ENCODE peak calls at places on chromosomes 11 and 22, in ten cellular contexts. One of them, this sample, is unnamed.

GRCh38 chr11:2553886-2554285 is 109.1 kb downstream of the KCNQ1 start:
- DNase-seq in ACHN: no peak
- DNase-seq in HFFc6: no peak
- DNase-seq in kidney tubule cell: no peak
- DNase-seq in iris pigment epithelial cell: no peak
- DNase-seq in endothelial cell: no peak
- DNase-seq in stimulated activated CD4-positive, alpha-beta T cell treated with anti-CD3 and anti-CD28 coated beads, Interleukin-15, amount 100 ng/mL, for 1 hour: no peak
- DNase-seq in activated CD4-positive, alpha-beta T cell treated with anti-CD3 and anti-CD28 coated beads for 24 hours: no peak
- DNase-seq in transverse colon: peak
- DNase-seq in GM13977: no peak
- DNase-seq in this sample: no peak

GRCh38 chr22:37609240-37610152 is 862 bp downstream of the GGA1 start:
- DNase-seq in ACHN: peak
- DNase-seq in HFFc6: no peak
- DNase-seq in kidney tubule cell: peak
- DNase-seq in iris pigment epithelial cell: peak
- DNase-seq in endothelial cell: no peak
- DNase-seq in stimulated activated CD4-positive, alpha-beta T cell treated with anti-CD3 and anti-CD28 coated beads, Interleukin-15, amount 100 ng/mL, for 1 hour: no peak
- DNase-seq in activated CD4-positive, alpha-beta T cell treated with anti-CD3 and anti-CD28 coated beads for 24 hours: no peak
- DNase-seq in transverse colon: no peak
- DNase-seq in GM13977: peak
- DNase-seq in this sample: no peak

GRCh38 chr22:28316014-28316413 is 363.6 kb downstream of the TTC28 start:
- DNase-seq in ACHN: no peak
- DNase-seq in HFFc6: no peak
- DNase-seq in kidney tubule cell: no peak
- DNase-seq in iris pigment epithelial cell: no peak
- DNase-seq in endothelial cell: no peak
- DNase-seq in stimulated activated CD4-positive, alpha-beta T cell treated with anti-CD3 and anti-CD28 coated beads, Interleukin-15, amount 100 ng/mL, for 1 hour: no peak
- DNase-seq in activated CD4-positive, alpha-beta T cell treated with anti-CD3 and anti-CD28 coated beads for 24 hours: no peak
- DNase-seq in transverse colon: no peak
- DNase-seq in GM13977: no peak
- DNase-seq in this sample: no peak

GRCh38 chr22:22949953-22950352 is 62.3 kb downstream of the IGLL5 start:
- DNase-seq in ACHN: no peak
- DNase-seq in HFFc6: no peak
- DNase-seq in kidney tubule cell: no peak
- DNase-seq in iris pigment epithelial cell: no peak
- DNase-seq in endothelial cell: no peak
- DNase-seq in stimulated activated CD4-positive, alpha-beta T cell treated with anti-CD3 and anti-CD28 coated beads, Interleukin-15, amount 100 ng/mL, for 1 hour: no peak
- DNase-seq in activated CD4-positive, alpha-beta T cell treated with anti-CD3 and anti-CD28 coated beads for 24 hours: no peak
- DNase-seq in transverse colon: no peak
- DNase-seq in GM13977: no peak
- DNase-seq in this sample: no peak

GRCh38 chr11:1292018-1292643 is 17.3 kb downstream of the TOLLIP start:
- DNase-seq in ACHN: no peak
- DNase-seq in HFFc6: no peak
- DNase-seq in kidney tubule cell: no peak
- DNase-seq in iris pigment epithelial cell: no peak
- DNase-seq in endothelial cell: no peak
- DNase-seq in stimulated activated CD4-positive, alpha-beta T cell treated with anti-CD3 and anti-CD28 coated beads, Interleukin-15, amount 100 ng/mL, for 1 hour: no peak
- DNase-seq in activated CD4-positive, alpha-beta T cell treated with anti-CD3 and anti-CD28 coated beads for 24 hours: no peak
- DNase-seq in transverse colon: no peak
- DNase-seq in GM13977: no peak
- DNase-seq in this sample: no peak

GRCh38 chr11:28903716-28904115 is 795.5 kb downstream of the METTL15 start:
- DNase-seq in ACHN: no peak
- DNase-seq in HFFc6: no peak
- DNase-seq in kidney tubule cell: peak
- DNase-seq in iris pigment epithelial cell: peak
- DNase-seq in endothelial cell: no peak
- DNase-seq in stimulated activated CD4-positive, alpha-beta T cell treated with anti-CD3 and anti-CD28 coated beads, Interleukin-15, amount 100 ng/mL, for 1 hour: no peak
- DNase-seq in activated CD4-positive, alpha-beta T cell treated with anti-CD3 and anti-CD28 coated beads for 24 hours: no peak
- DNase-seq in transverse colon: no peak
- DNase-seq in GM13977: no peak
- DNase-seq in this sample: no peak

GRCh38 chr11:82714346-82715174 is 19.1 kb downstream of the FAM181B start:
- DNase-seq in ACHN: no peak
- DNase-seq in HFFc6: no peak
- DNase-seq in kidney tubule cell: no peak
- DNase-seq in iris pigment epithelial cell: peak
- DNase-seq in endothelial cell: no peak
- DNase-seq in stimulated activated CD4-positive, alpha-beta T cell treated with anti-CD3 and anti-CD28 coated beads, Interleukin-15, amount 100 ng/mL, for 1 hour: no peak
- DNase-seq in activated CD4-positive, alpha-beta T cell treated with anti-CD3 and anti-CD28 coated beads for 24 hours: no peak
- DNase-seq in transverse colon: no peak
- DNase-seq in GM13977: no peak
- DNase-seq in this sample: no peak

GRCh38 chr11:69907611-69908010 is 88.4 kb upstream of the FGF3 start:
- DNase-seq in ACHN: no peak
- DNase-seq in HFFc6: no peak
- DNase-seq in kidney tubule cell: no peak
- DNase-seq in iris pigment epithelial cell: no peak
- DNase-seq in endothelial cell: no peak
- DNase-seq in stimulated activated CD4-positive, alpha-beta T cell treated with anti-CD3 and anti-CD28 coated beads, Interleukin-15, amount 100 ng/mL, for 1 hour: no peak
- DNase-seq in activated CD4-positive, alpha-beta T cell treated with anti-CD3 and anti-CD28 coated beads for 24 hours: no peak
- DNase-seq in transverse colon: no peak
- DNase-seq in GM13977: no peak
- DNase-seq in this sample: no peak

GRCh38 chr11:10328314-10329090 is 23.6 kb downstream of the ADM start:
- DNase-seq in ACHN: no peak
- DNase-seq in HFFc6: peak
- DNase-seq in kidney tubule cell: no peak
- DNase-seq in iris pigment epithelial cell: peak
- DNase-seq in endothelial cell: no peak
- DNase-seq in stimulated activated CD4-positive, alpha-beta T cell treated with anti-CD3 and anti-CD28 coated beads, Interleukin-15, amount 100 ng/mL, for 1 hour: no peak
- DNase-seq in activated CD4-positive, alpha-beta T cell treated with anti-CD3 and anti-CD28 coated beads for 24 hours: no peak
- DNase-seq in transverse colon: no peak
- DNase-seq in GM13977: no peak
- DNase-seq in this sample: no peak

GRCh38 chr11:78656327-78656726 is 81.7 kb upstream of the NARS2 start:
- DNase-seq in ACHN: no peak
- DNase-seq in HFFc6: no peak
- DNase-seq in kidney tubule cell: no peak
- DNase-seq in iris pigment epithelial cell: no peak
- DNase-seq in endothelial cell: no peak
- DNase-seq in stimulated activated CD4-positive, alpha-beta T cell treated with anti-CD3 and anti-CD28 coated beads, Interleukin-15, amount 100 ng/mL, for 1 hour: no peak
- DNase-seq in activated CD4-positive, alpha-beta T cell treated with anti-CD3 and anti-CD28 coated beads for 24 hours: no peak
- DNase-seq in transverse colon: no peak
- DNase-seq in GM13977: no peak
- DNase-seq in this sample: no peak

GRCh38 chr11:99208813-99209212 is 188.1 kb downstream of the CNTN5 start:
- DNase-seq in ACHN: no peak
- DNase-seq in HFFc6: no peak
- DNase-seq in kidney tubule cell: no peak
- DNase-seq in iris pigment epithelial cell: no peak
- DNase-seq in endothelial cell: no peak
- DNase-seq in stimulated activated CD4-positive, alpha-beta T cell treated with anti-CD3 and anti-CD28 coated beads, Interleukin-15, amount 100 ng/mL, for 1 hour: no peak
- DNase-seq in activated CD4-positive, alpha-beta T cell treated with anti-CD3 and anti-CD28 coated beads for 24 hours: no peak
- DNase-seq in transverse colon: no peak
- DNase-seq in GM13977: no peak
- DNase-seq in this sample: no peak

GRCh38 chr22:27433585-27434190 is 367.9 kb downstream of the MN1 start:
- DNase-seq in ACHN: no peak
- DNase-seq in HFFc6: no peak
- DNase-seq in kidney tubule cell: no peak
- DNase-seq in iris pigment epithelial cell: no peak
- DNase-seq in endothelial cell: no peak
- DNase-seq in stimulated activated CD4-positive, alpha-beta T cell treated with anti-CD3 and anti-CD28 coated beads, Interleukin-15, amount 100 ng/mL, for 1 hour: no peak
- DNase-seq in activated CD4-positive, alpha-beta T cell treated with anti-CD3 and anti-CD28 coated beads for 24 hours: no peak
- DNase-seq in transverse colon: no peak
- DNase-seq in GM13977: no peak
- DNase-seq in this sample: no peak

GRCh38 chr11:94171693-94172440 is 43.2 kb downstream of the PANX1 start:
- DNase-seq in ACHN: peak
- DNase-seq in HFFc6: peak
- DNase-seq in kidney tubule cell: no peak
- DNase-seq in iris pigment epithelial cell: peak
- DNase-seq in endothelial cell: peak
- DNase-seq in stimulated activated CD4-positive, alpha-beta T cell treated with anti-CD3 and anti-CD28 coated beads, Interleukin-15, amount 100 ng/mL, for 1 hour: no peak
- DNase-seq in activated CD4-positive, alpha-beta T cell treated with anti-CD3 and anti-CD28 coated beads for 24 hours: peak
- DNase-seq in transverse colon: peak
- DNase-seq in GM13977: peak
- DNase-seq in this sample: no peak

GRCh38 chr22:17712441-17712840 is 61.8 kb downstream of the BID start:
- DNase-seq in ACHN: no peak
- DNase-seq in HFFc6: peak
- DNase-seq in kidney tubule cell: no peak
- DNase-seq in iris pigment epithelial cell: peak
- DNase-seq in endothelial cell: no peak
- DNase-seq in stimulated activated CD4-positive, alpha-beta T cell treated with anti-CD3 and anti-CD28 coated beads, Interleukin-15, amount 100 ng/mL, for 1 hour: no peak
- DNase-seq in activated CD4-positive, alpha-beta T cell treated with anti-CD3 and anti-CD28 coated beads for 24 hours: no peak
- DNase-seq in transverse colon: no peak
- DNase-seq in GM13977: no peak
- DNase-seq in this sample: no peak

GRCh38 chr11:121630041-121630440 is 177.3 kb upstream of the SORL1-AS1 start:
- DNase-seq in ACHN: peak
- DNase-seq in HFFc6: peak
- DNase-seq in kidney tubule cell: peak
- DNase-seq in iris pigment epithelial cell: peak
- DNase-seq in endothelial cell: no peak
- DNase-seq in stimulated activated CD4-positive, alpha-beta T cell treated with anti-CD3 and anti-CD28 coated beads, Interleukin-15, amount 100 ng/mL, for 1 hour: no peak
- DNase-seq in activated CD4-positive, alpha-beta T cell treated with anti-CD3 and anti-CD28 coated beads for 24 hours: no peak
- DNase-seq in transverse colon: no peak
- DNase-seq in GM13977: no peak
- DNase-seq in this sample: peak

GRCh38 chr11:72228844-72229231 is 4.3 kb downstream of the INPPL1 start:
- DNase-seq in ACHN: no peak
- DNase-seq in HFFc6: no peak
- DNase-seq in kidney tubule cell: no peak
- DNase-seq in iris pigment epithelial cell: no peak
- DNase-seq in endothelial cell: no peak
- DNase-seq in stimulated activated CD4-positive, alpha-beta T cell treated with anti-CD3 and anti-CD28 coated beads, Interleukin-15, amount 100 ng/mL, for 1 hour: no peak
- DNase-seq in activated CD4-positive, alpha-beta T cell treated with anti-CD3 and anti-CD28 coated beads for 24 hours: no peak
- DNase-seq in transverse colon: no peak
- DNase-seq in GM13977: no peak
- DNase-seq in this sample: no peak

GRCh38 chr11:115919341-115920086 is 415.3 kb upstream of the CADM1 start:
- DNase-seq in ACHN: peak
- DNase-seq in HFFc6: no peak
- DNase-seq in kidney tubule cell: peak
- DNase-seq in iris pigment epithelial cell: peak
- DNase-seq in endothelial cell: no peak
- DNase-seq in stimulated activated CD4-positive, alpha-beta T cell treated with anti-CD3 and anti-CD28 coated beads, Interleukin-15, amount 100 ng/mL, for 1 hour: no peak
- DNase-seq in activated CD4-positive, alpha-beta T cell treated with anti-CD3 and anti-CD28 coated beads for 24 hours: no peak
- DNase-seq in transverse colon: no peak
- DNase-seq in GM13977: peak
- DNase-seq in this sample: no peak

GRCh38 chr22:23767673-23768548 is at the start of gene CHCHD10:
- DNase-seq in ACHN: peak
- DNase-seq in HFFc6: peak
- DNase-seq in kidney tubule cell: peak
- DNase-seq in iris pigment epithelial cell: peak
- DNase-seq in endothelial cell: peak
- DNase-seq in stimulated activated CD4-positive, alpha-beta T cell treated with anti-CD3 and anti-CD28 coated beads, Interleukin-15, amount 100 ng/mL, for 1 hour: peak
- DNase-seq in activated CD4-positive, alpha-beta T cell treated with anti-CD3 and anti-CD28 coated beads for 24 hours: peak
- DNase-seq in transverse colon: peak
- DNase-seq in GM13977: peak
- DNase-seq in this sample: no peak

GRCh38 chr11:48066881-48067800 is 86.8 kb downstream of the PTPRJ start:
- DNase-seq in ACHN: no peak
- DNase-seq in HFFc6: no peak
- DNase-seq in kidney tubule cell: no peak
- DNase-seq in iris pigment epithelial cell: no peak
- DNase-seq in endothelial cell: peak
- DNase-seq in stimulated activated CD4-positive, alpha-beta T cell treated with anti-CD3 and anti-CD28 coated beads, Interleukin-15, amount 100 ng/mL, for 1 hour: no peak
- DNase-seq in activated CD4-positive, alpha-beta T cell treated with anti-CD3 and anti-CD28 coated beads for 24 hours: no peak
- DNase-seq in transverse colon: no peak
- DNase-seq in GM13977: no peak
- DNase-seq in this sample: no peak

GRCh38 chr11:94895451-94895850 is 77.9 kb downstream of the CWC15 start:
- DNase-seq in ACHN: peak
- DNase-seq in HFFc6: peak
- DNase-seq in kidney tubule cell: peak
- DNase-seq in iris pigment epithelial cell: peak
- DNase-seq in endothelial cell: no peak
- DNase-seq in stimulated activated CD4-positive, alpha-beta T cell treated with anti-CD3 and anti-CD28 coated beads, Interleukin-15, amount 100 ng/mL, for 1 hour: no peak
- DNase-seq in activated CD4-positive, alpha-beta T cell treated with anti-CD3 and anti-CD28 coated beads for 24 hours: no peak
- DNase-seq in transverse colon: no peak
- DNase-seq in GM13977: no peak
- DNase-seq in this sample: no peak

GRCh38 chr11:9787981-9788521 is 124.2 kb downstream of the SWAP70 start:
- DNase-seq in ACHN: no peak
- DNase-seq in HFFc6: peak
- DNase-seq in kidney tubule cell: peak
- DNase-seq in iris pigment epithelial cell: peak
- DNase-seq in endothelial cell: no peak
- DNase-seq in stimulated activated CD4-positive, alpha-beta T cell treated with anti-CD3 and anti-CD28 coated beads, Interleukin-15, amount 100 ng/mL, for 1 hour: no peak
- DNase-seq in activated CD4-positive, alpha-beta T cell treated with anti-CD3 and anti-CD28 coated beads for 24 hours: no peak
- DNase-seq in transverse colon: peak
- DNase-seq in GM13977: no peak
- DNase-seq in this sample: peak

GRCh38 chr11:61392991-61393595 is 706 bp downstream of the TMEM216 start:
- DNase-seq in ACHN: peak
- DNase-seq in HFFc6: no peak
- DNase-seq in kidney tubule cell: peak
- DNase-seq in iris pigment epithelial cell: no peak
- DNase-seq in endothelial cell: peak
- DNase-seq in stimulated activated CD4-positive, alpha-beta T cell treated with anti-CD3 and anti-CD28 coated beads, Interleukin-15, amount 100 ng/mL, for 1 hour: no peak
- DNase-seq in activated CD4-positive, alpha-beta T cell treated with anti-CD3 and anti-CD28 coated beads for 24 hours: no peak
- DNase-seq in transverse colon: no peak
- DNase-seq in GM13977: peak
- DNase-seq in this sample: no peak

GRCh38 chr22:49086606-49087157 is 741.0 kb downstream of the BRD1 start:
- DNase-seq in ACHN: no peak
- DNase-seq in HFFc6: no peak
- DNase-seq in kidney tubule cell: no peak
- DNase-seq in iris pigment epithelial cell: no peak
- DNase-seq in endothelial cell: no peak
- DNase-seq in stimulated activated CD4-positive, alpha-beta T cell treated with anti-CD3 and anti-CD28 coated beads, Interleukin-15, amount 100 ng/mL, for 1 hour: no peak
- DNase-seq in activated CD4-positive, alpha-beta T cell treated with anti-CD3 and anti-CD28 coated beads for 24 hours: no peak
- DNase-seq in transverse colon: no peak
- DNase-seq in GM13977: no peak
- DNase-seq in this sample: no peak

GRCh38 chr11:110410638-110411037 is 19.1 kb upstream of the FDX1 start:
- DNase-seq in ACHN: no peak
- DNase-seq in HFFc6: no peak
- DNase-seq in kidney tubule cell: no peak
- DNase-seq in iris pigment epithelial cell: peak
- DNase-seq in endothelial cell: no peak
- DNase-seq in stimulated activated CD4-positive, alpha-beta T cell treated with anti-CD3 and anti-CD28 coated beads, Interleukin-15, amount 100 ng/mL, for 1 hour: no peak
- DNase-seq in activated CD4-positive, alpha-beta T cell treated with anti-CD3 and anti-CD28 coated beads for 24 hours: no peak
- DNase-seq in transverse colon: no peak
- DNase-seq in GM13977: no peak
- DNase-seq in this sample: no peak

GRCh38 chr11:31443802-31444201 is 65.6 kb downstream of the IMMP1L start:
- DNase-seq in ACHN: no peak
- DNase-seq in HFFc6: no peak
- DNase-seq in kidney tubule cell: no peak
- DNase-seq in iris pigment epithelial cell: no peak
- DNase-seq in endothelial cell: no peak
- DNase-seq in stimulated activated CD4-positive, alpha-beta T cell treated with anti-CD3 and anti-CD28 coated beads, Interleukin-15, amount 100 ng/mL, for 1 hour: no peak
- DNase-seq in activated CD4-positive, alpha-beta T cell treated with anti-CD3 and anti-CD28 coated beads for 24 hours: no peak
- DNase-seq in transverse colon: no peak
- DNase-seq in GM13977: no peak
- DNase-seq in this sample: no peak

GRCh38 chr22:45616432-45616831 is 55.2 kb upstream of the ATXN10 start:
- DNase-seq in ACHN: no peak
- DNase-seq in HFFc6: no peak
- DNase-seq in kidney tubule cell: no peak
- DNase-seq in iris pigment epithelial cell: no peak
- DNase-seq in endothelial cell: no peak
- DNase-seq in stimulated activated CD4-positive, alpha-beta T cell treated with anti-CD3 and anti-CD28 coated beads, Interleukin-15, amount 100 ng/mL, for 1 hour: no peak
- DNase-seq in activated CD4-positive, alpha-beta T cell treated with anti-CD3 and anti-CD28 coated beads for 24 hours: no peak
- DNase-seq in transverse colon: no peak
- DNase-seq in GM13977: no peak
- DNase-seq in this sample: no peak

GRCh38 chr22:19663286-19663815 is 51.0 kb upstream of the SEPTIN5 start:
- DNase-seq in ACHN: no peak
- DNase-seq in HFFc6: peak
- DNase-seq in kidney tubule cell: peak
- DNase-seq in iris pigment epithelial cell: peak
- DNase-seq in endothelial cell: no peak
- DNase-seq in stimulated activated CD4-positive, alpha-beta T cell treated with anti-CD3 and anti-CD28 coated beads, Interleukin-15, amount 100 ng/mL, for 1 hour: no peak
- DNase-seq in activated CD4-positive, alpha-beta T cell treated with anti-CD3 and anti-CD28 coated beads for 24 hours: no peak
- DNase-seq in transverse colon: peak
- DNase-seq in GM13977: no peak
- DNase-seq in this sample: peak

GRCh38 chr22:30444632-30445437 is 19.3 kb downstream of the MTFP1 start:
- DNase-seq in ACHN: peak
- DNase-seq in HFFc6: peak
- DNase-seq in kidney tubule cell: peak
- DNase-seq in iris pigment epithelial cell: peak
- DNase-seq in endothelial cell: peak
- DNase-seq in stimulated activated CD4-positive, alpha-beta T cell treated with anti-CD3 and anti-CD28 coated beads, Interleukin-15, amount 100 ng/mL, for 1 hour: no peak
- DNase-seq in activated CD4-positive, alpha-beta T cell treated with anti-CD3 and anti-CD28 coated beads for 24 hours: peak
- DNase-seq in transverse colon: peak
- DNase-seq in GM13977: peak
- DNase-seq in this sample: no peak

This sample was measured in AG04450.